ENCODE peak calls at places on chromosomes 11 and 22, in five cellular contexts. I is T-helper 2 cell, A is fibroblast of mammary gland, R is left ventricle myocardium superior, Z is NCI-H460. K is an unnamed sample.

GRCh38 chr11:68314886-68315580 is 2.6 kb downstream of the LRP5 start:
- DNase-seq in I (no peak), A (no peak), R (no peak), Z (no peak), K (no peak)

GRCh38 chr11:134366279-134366678 is 34.5 kb downstream of the GLB1L2 start:
- DNase-seq in I (no peak), A (no peak), R (no peak), Z (no peak), K (no peak)

GRCh38 chr11:78800756-78801155 is 226.1 kb upstream of the NARS2 start:
- DNase-seq in I (no peak), A (no peak), R (no peak), Z (no peak), K (no peak)

GRCh38 chr11:117186431-117186761 is 7.9 kb downstream of the SIDT2 start:
- DNase-seq in I (no peak), A (no peak), R (no peak), Z (no peak), K (no peak)

GRCh38 chr11:1053121-1053901 is 16.8 kb upstream of the MUC6 start:
- DNase-seq in I (no peak), A (no peak), R (no peak), Z (no peak), K (no peak)

GRCh38 chr11:88174627-88175003 is 628 bp downstream of the RAB38 start:
- DNase-seq in I (peak), A (peak), R (peak), Z (peak), K (peak)

GRCh38 chr11:118924591-118925585 is 838 bp downstream of the BCL9L start:
- DNase-seq in I (peak), A (peak), R (peak), Z (no peak), K (peak)

GRCh38 chr11:69040581-69041260 is 8.0 kb upstream of the TPCN2 start:
- DNase-seq in I (no peak), A (peak), R (no peak), Z (no peak), K (no peak)

GRCh38 chr11:61392991-61393595 is 706 bp downstream of the TMEM216 start:
- DNase-seq in I (no peak), A (peak), R (no peak), Z (no peak), K (peak)

GRCh38 chr11:40130427-40130826 is 1329.0 kb downstream of the LRRC4C start:
- DNase-seq in I (no peak), A (no peak), R (no peak), Z (no peak), K (peak)

GRCh38 chr22:48338793-48339705 is 1488.6 kb downstream of the BRD1 start:
- DNase-seq in I (no peak), A (no peak), R (no peak), Z (no peak), K (no peak)

GRCh38 chr22:50505776-50506610 is 1.5 kb downstream of the LMF2 start:
- DNase-seq in I (no peak), A (no peak), R (peak), Z (no peak), K (peak)

GRCh38 chr11:87463486-87464102 is 425.9 kb downstream of the TMEM135 start:
- DNase-seq in I (no peak), A (peak), R (no peak), Z (peak), K (peak)

GRCh38 chr11:3105791-3106735 is 48.8 kb upstream of the CARS1 start:
- DNase-seq in I (no peak), A (no peak), R (peak), Z (no peak), K (no peak)

GRCh38 chr22:25403752-25404471 is 160.6 kb upstream of the GRK3 start:
- DNase-seq in I (no peak), A (peak), R (peak), Z (no peak), K (peak)

GRCh38 chr11:111358038-111359001 is 20.8 kb downstream of the POU2AF1 start:
- DNase-seq in I (no peak), A (no peak), R (no peak), Z (no peak), K (peak)

GRCh38 chr11:72234920-72235319 is 9.1 kb downstream of the PHOX2A start:
- DNase-seq in I (no peak), A (no peak), R (no peak), Z (no peak), K (no peak)

GRCh38 chr11:33135216-33135615 is 26.1 kb downstream of the CSTF3 start:
- DNase-seq in I (no peak), A (peak), R (no peak), Z (no peak), K (no peak)

GRCh38 chr22:19631899-19632670 is 82.2 kb upstream of the SEPTIN5 start:
- DNase-seq in I (no peak), A (peak), R (no peak), Z (peak), K (peak)

GRCh38 chr11:102458531-102458930 is 6.0 kb upstream of the TMEM123 start:
- DNase-seq in I (no peak), A (peak), R (no peak), Z (no peak), K (no peak)

GRCh38 chr11:14974021-14974698 is 2.0 kb upstream of the CALCA start:
- DNase-seq in I (no peak), A (no peak), R (no peak), Z (no peak), K (no peak)

GRCh38 chr11:27040302-27041115 is at the start of gene BBOX1:
- DNase-seq in I (no peak), A (no peak), R (no peak), Z (no peak), K (no peak)

GRCh38 chr11:68374531-68374930 is 62.1 kb downstream of the LRP5 start:
- DNase-seq in I (no peak), A (no peak), R (no peak), Z (no peak), K (no peak)

GRCh38 chr11:8720868-8721739 is 38.5 kb downstream of the RPL27A start:
- DNase-seq in I (no peak), A (no peak), R (no peak), Z (no peak), K (no peak)

GRCh38 chr11:9710852-9711251 is 47.0 kb downstream of the SWAP70 start:
- DNase-seq in I (no peak), A (no peak), R (no peak), Z (no peak), K (no peak)

GRCh38 chr22:39362271-39362670 is 12.5 kb downstream of the SYNGR1 start:
- DNase-seq in I (no peak), A (no peak), R (no peak), Z (no peak), K (no peak)

GRCh38 chr11:125807909-125808308 is 20.0 kb downstream of the PATE3 start:
- DNase-seq in I (no peak), A (peak), R (no peak), Z (no peak), K (no peak)

GRCh38 chr11:46363031-46363407 is 15.8 kb downstream of the DGKZ start:
- DNase-seq in I (no peak), A (peak), R (peak), Z (no peak), K (no peak)

GRCh38 chr11:69654001-69654659 is 13.2 kb downstream of the CCND1 start:
- DNase-seq in I (no peak), A (no peak), R (no peak), Z (no peak), K (no peak)

GRCh38 chr11:34251640-34251980 is 106.2 kb downstream of the ABTB2 start:
- DNase-seq in I (no peak), A (peak), R (no peak), Z (no peak), K (no peak)

GRCh38 chr11:122617297-122617696 is 38.2 kb upstream of the UBASH3B start:
- DNase-seq in I (no peak), A (no peak), R (no peak), Z (no peak), K (no peak)

GRCh38 chr11:113372317-113372716 is 15.3 kb upstream of the ANKK1 start:
- DNase-seq in I (no peak), A (no peak), R (no peak), Z (no peak), K (no peak)

GRCh38 chr11:75510626-75511025 is 15.1 kb downstream of the GDPD5 start:
- DNase-seq in I (no peak), A (no peak), R (no peak), Z (no peak), K (no peak)

GRCh38 chr11:68669301-68670090 is 14.8 kb upstream of the GAL start:
- DNase-seq in I (no peak), A (no peak), R (no peak), Z (no peak), K (no peak)

GRCh38 chr11:65452806-65453490 is 30.4 kb downstream of the NEAT1 start:
- DNase-seq in I (no peak), A (peak), R (no peak), Z (no peak), K (no peak)

GRCh38 chr11:33317662-33318061 is 60.5 kb downstream of the HIPK3 start:
- DNase-seq in I (no peak), A (peak), R (no peak), Z (no peak), K (no peak)

GRCh38 chr11:123298488-123299447 is 103.7 kb upstream of the CLMP start:
- DNase-seq in I (no peak), A (no peak), R (no peak), Z (no peak), K (no peak)